ENCODE peak calls at places on chromosome 2, in nine cellular contexts. One of them, this sample, is unnamed.

GRCh38 chr2:233119806-233120205 is 59.7 kb downstream of the INPP5D start:
- DNase-seq in activated T-cell treated with anti-CD3 and anti-CD28 coated beads for 24 hours: no peak
- DNase-seq in stimulated activated CD4-positive, alpha-beta T cell treated with anti-CD3 and anti-CD28 coated beads, Interleukin-1b, Interleukin-23, amount 100 ng/mL, for 4 hours: no peak
- DNase-seq in H4: no peak
- DNase-seq in activated CD4-positive, alpha-beta memory T cell treated with anti-CD3 and anti-CD28 coated beads for 36 hours: no peak
- DNase-seq in neural crest cell: no peak
- DNase-seq in HL-60: no peak
- DNase-seq in RWPE1: no peak
- DNase-seq in activated naive CD4-positive, alpha-beta T cell: no peak
- DNase-seq in this sample: no peak

GRCh38 chr2:106551466-106552130 is 64.4 kb downstream of the CD8B2 start:
- DNase-seq in activated T-cell treated with anti-CD3 and anti-CD28 coated beads for 24 hours: no peak
- DNase-seq in stimulated activated CD4-positive, alpha-beta T cell treated with anti-CD3 and anti-CD28 coated beads, Interleukin-1b, Interleukin-23, amount 100 ng/mL, for 4 hours: no peak
- DNase-seq in H4: no peak
- DNase-seq in activated CD4-positive, alpha-beta memory T cell treated with anti-CD3 and anti-CD28 coated beads for 36 hours: no peak
- DNase-seq in neural crest cell: no peak
- DNase-seq in HL-60: no peak
- DNase-seq in RWPE1: no peak
- DNase-seq in activated naive CD4-positive, alpha-beta T cell: no peak
- DNase-seq in this sample: no peak

GRCh38 chr2:12317853-12318426 is 398.8 kb upstream of the TRIB2 start:
- DNase-seq in activated T-cell treated with anti-CD3 and anti-CD28 coated beads for 24 hours: no peak
- DNase-seq in stimulated activated CD4-positive, alpha-beta T cell treated with anti-CD3 and anti-CD28 coated beads, Interleukin-1b, Interleukin-23, amount 100 ng/mL, for 4 hours: no peak
- DNase-seq in H4: peak
- DNase-seq in activated CD4-positive, alpha-beta memory T cell treated with anti-CD3 and anti-CD28 coated beads for 36 hours: no peak
- DNase-seq in neural crest cell: no peak
- DNase-seq in HL-60: no peak
- DNase-seq in RWPE1: peak
- DNase-seq in activated naive CD4-positive, alpha-beta T cell: no peak
- DNase-seq in this sample: peak

GRCh38 chr2:71156531-71156930 is 26.1 kb downstream of the MPHOSPH10 start:
- DNase-seq in activated T-cell treated with anti-CD3 and anti-CD28 coated beads for 24 hours: no peak
- DNase-seq in stimulated activated CD4-positive, alpha-beta T cell treated with anti-CD3 and anti-CD28 coated beads, Interleukin-1b, Interleukin-23, amount 100 ng/mL, for 4 hours: no peak
- DNase-seq in H4: no peak
- DNase-seq in activated CD4-positive, alpha-beta memory T cell treated with anti-CD3 and anti-CD28 coated beads for 36 hours: no peak
- DNase-seq in neural crest cell: no peak
- DNase-seq in HL-60: no peak
- DNase-seq in RWPE1: peak
- DNase-seq in activated naive CD4-positive, alpha-beta T cell: no peak
- DNase-seq in this sample: peak

GRCh38 chr2:162403884-162404283 is 60.0 kb downstream of the GCA start:
- DNase-seq in activated T-cell treated with anti-CD3 and anti-CD28 coated beads for 24 hours: no peak
- DNase-seq in stimulated activated CD4-positive, alpha-beta T cell treated with anti-CD3 and anti-CD28 coated beads, Interleukin-1b, Interleukin-23, amount 100 ng/mL, for 4 hours: no peak
- DNase-seq in H4: peak
- DNase-seq in activated CD4-positive, alpha-beta memory T cell treated with anti-CD3 and anti-CD28 coated beads for 36 hours: no peak
- DNase-seq in neural crest cell: no peak
- DNase-seq in HL-60: no peak
- DNase-seq in RWPE1: peak
- DNase-seq in activated naive CD4-positive, alpha-beta T cell: no peak
- DNase-seq in this sample: no peak

GRCh38 chr2:186422226-186422625 is 63.8 kb upstream of the ZC3H15 start:
- DNase-seq in activated T-cell treated with anti-CD3 and anti-CD28 coated beads for 24 hours: no peak
- DNase-seq in stimulated activated CD4-positive, alpha-beta T cell treated with anti-CD3 and anti-CD28 coated beads, Interleukin-1b, Interleukin-23, amount 100 ng/mL, for 4 hours: no peak
- DNase-seq in H4: peak
- DNase-seq in activated CD4-positive, alpha-beta memory T cell treated with anti-CD3 and anti-CD28 coated beads for 36 hours: no peak
- DNase-seq in neural crest cell: no peak
- DNase-seq in HL-60: no peak
- DNase-seq in RWPE1: peak
- DNase-seq in activated naive CD4-positive, alpha-beta T cell: no peak
- DNase-seq in this sample: no peak

GRCh38 chr2:99066075-99066557 is 75.4 kb upstream of the C2orf15 start:
- DNase-seq in activated T-cell treated with anti-CD3 and anti-CD28 coated beads for 24 hours: no peak
- DNase-seq in stimulated activated CD4-positive, alpha-beta T cell treated with anti-CD3 and anti-CD28 coated beads, Interleukin-1b, Interleukin-23, amount 100 ng/mL, for 4 hours: no peak
- DNase-seq in H4: peak
- DNase-seq in activated CD4-positive, alpha-beta memory T cell treated with anti-CD3 and anti-CD28 coated beads for 36 hours: no peak
- DNase-seq in neural crest cell: no peak
- DNase-seq in HL-60: peak
- DNase-seq in RWPE1: peak
- DNase-seq in activated naive CD4-positive, alpha-beta T cell: no peak
- DNase-seq in this sample: peak

GRCh38 chr2:144526826-144527225 is 6.9 kb upstream of the ZEB2 start:
- DNase-seq in activated T-cell treated with anti-CD3 and anti-CD28 coated beads for 24 hours: no peak
- DNase-seq in stimulated activated CD4-positive, alpha-beta T cell treated with anti-CD3 and anti-CD28 coated beads, Interleukin-1b, Interleukin-23, amount 100 ng/mL, for 4 hours: no peak
- DNase-seq in H4: no peak
- DNase-seq in activated CD4-positive, alpha-beta memory T cell treated with anti-CD3 and anti-CD28 coated beads for 36 hours: no peak
- DNase-seq in neural crest cell: no peak
- DNase-seq in HL-60: no peak
- DNase-seq in RWPE1: no peak
- DNase-seq in activated naive CD4-positive, alpha-beta T cell: no peak
- DNase-seq in this sample: peak

GRCh38 chr2:164784376-164784775 is 57.2 kb downstream of the COBLL1 start:
- DNase-seq in activated T-cell treated with anti-CD3 and anti-CD28 coated beads for 24 hours: no peak
- DNase-seq in stimulated activated CD4-positive, alpha-beta T cell treated with anti-CD3 and anti-CD28 coated beads, Interleukin-1b, Interleukin-23, amount 100 ng/mL, for 4 hours: no peak
- DNase-seq in H4: no peak
- DNase-seq in activated CD4-positive, alpha-beta memory T cell treated with anti-CD3 and anti-CD28 coated beads for 36 hours: no peak
- DNase-seq in neural crest cell: no peak
- DNase-seq in HL-60: no peak
- DNase-seq in RWPE1: no peak
- DNase-seq in activated naive CD4-positive, alpha-beta T cell: no peak
- DNase-seq in this sample: no peak